ENCODE peak calls at places on chromosomes 1 and 21, in seven cellular contexts. R, P, V, K, G, D and B are unnamed samples.

GRCh38 chr1:86616871-86617270 is 70.0 kb downstream of the CLCA4 start:
- DNase-seq in R (no peak), P (no peak), V (no peak), K (no peak), G (no peak), D (no peak), B (peak; percentile 71)

GRCh38 chr1:31936278-31936965 is 1.7 kb downstream of the PTP4A2 start:
- DNase-seq in R (no peak), P (no peak), V (no peak), K (no peak), G (no peak), D (no peak), B (peak; percentile 43)

GRCh38 chr1:228228601-228229074 is 20.8 kb downstream of the OBSCN start:
- DNase-seq in R (no peak), P (no peak), V (no peak), K (no peak), G (no peak), D (no peak), B (peak; percentile 57)

GRCh38 chr1:201361652-201362504 is 15.6 kb downstream of the TNNT2 start:
- DNase-seq in R (no peak), P (no peak), V (peak; percentile 76), K (peak; percentile 22), G (no peak), D (peak; percentile 86), B (peak; percentile 56)

GRCh38 chr21:36203603-36203889 is 46.9 kb downstream of the DOP1B start:
- DNase-seq in R (no peak), P (no peak), V (peak; percentile 51), K (no peak), G (no peak), D (peak; percentile 87), B (peak; percentile 91)

GRCh38 chr1:31782066-31782762 is 18.1 kb upstream of the ADGRB2 start:
- DNase-seq in R (no peak), P (no peak), V (peak; percentile 36), K (no peak), G (no peak), D (no peak), B (no peak)

GRCh38 chr1:86548863-86549262 is 2.0 kb downstream of the CLCA4 start:
- DNase-seq in R (no peak), P (no peak), V (no peak), K (no peak), G (no peak), D (no peak), B (no peak)

GRCh38 chr1:32392358-32392757 is 1.9 kb downstream of the BSDC1 start:
- DNase-seq in R (no peak), P (no peak), V (no peak), K (no peak), G (no peak), D (no peak), B (no peak)

GRCh38 chr1:101377436-101377835 is 140.6 kb downstream of the S1PR1 start:
- DNase-seq in R (no peak), P (no peak), V (no peak), K (no peak), G (no peak), D (no peak), B (no peak)

GRCh38 chr1:116951175-116951935 is 41.6 kb downstream of the PTGFRN start:
- DNase-seq in R (no peak), P (no peak), V (no peak), K (no peak), G (no peak), D (no peak), B (peak; percentile 57)

GRCh38 chr1:47405697-47406096 is 10.4 kb upstream of the FOXE3 start:
- DNase-seq in R (no peak), P (no peak), V (no peak), K (no peak), G (no peak), D (no peak), B (no peak)

GRCh38 chr1:18385239-18385790 is 95.4 kb upstream of the KLHDC7A start:
- DNase-seq in R (no peak), P (no peak), V (no peak), K (no peak), G (no peak), D (no peak), B (no peak)

GRCh38 chr1:90591355-90591969 is 125.6 kb downstream of the BARHL2 start:
- DNase-seq in R (no peak), P (no peak), V (no peak), K (no peak), G (no peak), D (no peak), B (no peak)

GRCh38 chr1:47906009-47906432 is 91.2 kb downstream of the TRABD2B start:
- DNase-seq in R (no peak), P (no peak), V (no peak), K (peak; percentile 48), G (no peak), D (no peak), B (peak; percentile 81)

GRCh38 chr1:175591083-175591743 is 152.2 kb downstream of the TNR start:
- DNase-seq in R (no peak), P (no peak), V (no peak), K (peak; percentile 72), G (no peak), D (no peak), B (no peak)

GRCh38 chr1:205970486-205970885 is 27.2 kb upstream of the SLC26A9 start:
- DNase-seq in R (no peak), P (no peak), V (no peak), K (no peak), G (no peak), D (no peak), B (no peak)

GRCh38 chr1:58884706-58885661 is 101.1 kb upstream of the JUN start:
- DNase-seq in R (no peak), P (no peak), V (no peak), K (peak; percentile 91), G (no peak), D (no peak), B (no peak)

GRCh38 chr1:56098956-56099355 is 480.4 kb downstream of the PLPP3 start:
- DNase-seq in R (no peak), P (no peak), V (no peak), K (no peak), G (no peak), D (peak; percentile 65), B (no peak)

GRCh38 chr1:31797216-31797615 is 18.6 kb downstream of the SPOCD1 start:
- DNase-seq in R (no peak), P (no peak), V (no peak), K (no peak), G (no peak), D (no peak), B (no peak)

GRCh38 chr1:42259739-42260064 is 75.3 kb downstream of the FOXJ3 start:
- DNase-seq in R (no peak), P (no peak), V (no peak), K (no peak), G (no peak), D (no peak), B (no peak)

GRCh38 chr1:48019714-48020315 is 22.6 kb upstream of the TRABD2B start:
- DNase-seq in R (no peak), P (no peak), V (peak; percentile 92), K (no peak), G (no peak), D (no peak), B (no peak)

GRCh38 chr1:152037920-152038658 is 1.3 kb upstream of the S100A11 start:
- DNase-seq in R (no peak), P (no peak), V (no peak), K (peak; percentile 35), G (no peak), D (no peak), B (no peak)

GRCh38 chr21:45849651-45850050 is 131.9 kb upstream of the COL6A1 start:
- DNase-seq in R (no peak), P (no peak), V (peak; percentile 38), K (no peak), G (no peak), D (no peak), B (no peak)

GRCh38 chr1:53899206-53899628 is 5.2 kb downstream of the DIO1 start:
- DNase-seq in R (no peak), P (no peak), V (no peak), K (no peak), G (no peak), D (peak; percentile 30), B (peak; percentile 85)

GRCh38 chr1:119702384-119702783 is 9.3 kb upstream of the PHGDH start:
- DNase-seq in R (no peak), P (no peak), V (no peak), K (no peak), G (no peak), D (no peak), B (peak; percentile 57)

GRCh38 chr1:203090667-203091320 is 5.0 kb upstream of the MYOG start:
- DNase-seq in R (no peak), P (no peak), V (no peak), K (no peak), G (no peak), D (no peak), B (peak; percentile 55)

GRCh38 chr1:9466780-9467755 is 72.2 kb upstream of the SLC25A33 start:
- DNase-seq in R (no peak), P (no peak), V (peak; percentile 81), K (peak; percentile 34), G (no peak), D (no peak), B (no peak)

GRCh38 chr1:29551123-29551522 is 314.8 kb downstream of the PTPRU start:
- DNase-seq in R (no peak), P (no peak), V (no peak), K (no peak), G (no peak), D (no peak), B (no peak)

GRCh38 chr1:48530727-48531351 is 58.8 kb upstream of the SPATA6 start:
- DNase-seq in R (peak; percentile 0), P (no peak), V (no peak), K (no peak), G (no peak), D (peak; percentile 36), B (peak; percentile 71)

GRCh38 chr1:163155606-163156005 is 47.1 kb downstream of the RGS5 start:
- DNase-seq in R (no peak), P (no peak), V (no peak), K (no peak), G (no peak), D (no peak), B (no peak)

GRCh38 chr1:82538876-82539275 is 738.1 kb downstream of the ADGRL2 start:
- DNase-seq in R (no peak), P (no peak), V (no peak), K (no peak), G (no peak), D (peak; percentile 11), B (peak; percentile 48)

GRCh38 chr1:70205076-70205436 is 323 bp downstream of the LRRC40 start:
- DNase-seq in R (no peak), P (no peak), V (no peak), K (no peak), G (no peak), D (no peak), B (no peak)

GRCh38 chr1:175804556-175804955 is 61.2 kb upstream of the TNR start:
- DNase-seq in R (no peak), P (no peak), V (no peak), K (no peak), G (no peak), D (no peak), B (no peak)

GRCh38 chr1:209556159-209556690 is 27.3 kb upstream of the CAMK1G start:
- DNase-seq in R (no peak), P (no peak), V (no peak), K (no peak), G (no peak), D (no peak), B (no peak)

GRCh38 chr21:44794031-44794374 is 7.6 kb downstream of the UBE2G2 start:
- DNase-seq in R (no peak), P (no peak), V (no peak), K (no peak), G (no peak), D (no peak), B (no peak)

GRCh38 chr1:8348777-8349472 is 31.0 kb downstream of the SLC45A1 start:
- DNase-seq in R (peak; percentile 67), P (peak; percentile 67), V (peak; percentile 89), K (peak; percentile 78), G (no peak), D (peak; percentile 82), B (peak; percentile 66)

GRCh38 chr1:7302873-7303272 is 468.2 kb upstream of the VAMP3 start:
- DNase-seq in R (no peak), P (no peak), V (no peak), K (no peak), G (no peak), D (no peak), B (peak; percentile 20)

GRCh38 chr1:115398745-115399144 is 60.7 kb upstream of the NGF start:
- DNase-seq in R (no peak), P (no peak), V (no peak), K (no peak), G (no peak), D (no peak), B (no peak)